ENCODE peak calls at places on chromosomes 3 and 15, in nine cellular contexts. H is fibroblast of lung, Z is OCI-LY7, J is body of pancreas, L is left ventricle myocardium inferior, O is brain microvascular endothelial cell, D is sigmoid colon, W is GM23338, F is colonic mucosa. E is an unnamed sample.

GRCh38 chr15:38817427-38818155 is 253.0 kb upstream of the RASGRP1 start:
- DNase-seq in H (peak; percentile 54), Z (peak; percentile 70), J (peak; percentile 92), L (peak; percentile 80), O (peak; percentile 63), D (peak; percentile 89), W (peak; percentile 86), F (peak; percentile 93), E (peak; percentile 33)

GRCh38 chr15:40964006-40964405 is 10.7 kb downstream of the CHAC1 start:
- DNase-seq in H (no peak), Z (no peak), J (no peak), L (no peak), O (no peak), D (peak; percentile 51), W (no peak), F (no peak), E (no peak)

GRCh38 chr3:149095487-149095886 is 9.2 kb upstream of the HLTF start:
- DNase-seq in H (no peak), Z (peak; percentile 45), J (no peak), L (no peak), O (no peak), D (no peak), W (no peak), F (no peak), E (no peak)

GRCh38 chr3:194833511-194833910 is 147.8 kb downstream of the FAM43A start:
- DNase-seq in H (no peak), Z (no peak), J (no peak), L (no peak), O (no peak), D (no peak), W (no peak), F (no peak), E (no peak)

GRCh38 chr3:60053518-60054265 is 1003.9 kb upstream of the CFAP20DC start:
- DNase-seq in H (peak; percentile 88), Z (no peak), J (no peak), L (no peak), O (peak; percentile 63), D (no peak), W (no peak), F (no peak), E (no peak)

GRCh38 chr15:25783607-25784131 is 79.5 kb downstream of the ATP10A start:
- DNase-seq in H (no peak), Z (peak; percentile 54), J (no peak), L (no peak), O (no peak), D (peak; percentile 54), W (peak; percentile 88), F (no peak), E (no peak)

GRCh38 chr3:192514081-192514753 is 213.1 kb downstream of the FGF12 start:
- DNase-seq in H (peak; percentile 38), Z (no peak), J (peak; percentile 24), L (no peak), O (no peak), D (no peak), W (peak; percentile 90), F (no peak), E (peak; percentile 35)

GRCh38 chr15:78620021-78620838 is 566 bp downstream of the CHRNA3 start:
- DNase-seq in H (peak; percentile 18), Z (no peak), J (no peak), L (no peak), O (no peak), D (no peak), W (peak; percentile 80), F (no peak), E (no peak)

GRCh38 chr3:87025636-87026035 is 34.7 kb upstream of the VGLL3 start:
- DNase-seq in H (no peak), Z (no peak), J (no peak), L (no peak), O (no peak), D (no peak), W (no peak), F (no peak), E (peak; percentile 2)

GRCh38 chr3:155782390-155782953 is 23.6 kb downstream of the C3orf33 start:
- DNase-seq in H (no peak), Z (no peak), J (no peak), L (no peak), O (no peak), D (no peak), W (no peak), F (no peak), E (no peak)

GRCh38 chr3:129934234-129935123 is 40.0 kb upstream of the TRH start:
- DNase-seq in H (no peak), Z (peak; percentile 41), J (peak; percentile 26), L (no peak), O (peak; percentile 15), D (peak; percentile 57), W (peak; percentile 68), F (peak; percentile 32), E (peak; percentile 3)

GRCh38 chr3:152724270-152724669 is 110.7 kb upstream of the P2RY1 start:
- DNase-seq in H (no peak), Z (no peak), J (no peak), L (no peak), O (no peak), D (no peak), W (no peak), F (no peak), E (no peak)

GRCh38 chr15:27683126-27683525 is 416.0 kb downstream of the OCA2 start:
- DNase-seq in H (no peak), Z (no peak), J (no peak), L (no peak), O (no peak), D (no peak), W (no peak), F (no peak), E (no peak)

GRCh38 chr3:180341516-180341915 is 260.4 kb upstream of the TTC14 start:
- DNase-seq in H (no peak), Z (no peak), J (no peak), L (no peak), O (no peak), D (no peak), W (no peak), F (no peak), E (no peak)

GRCh38 chr3:139677341-139678155 is at the start of gene NMNAT3:
- DNase-seq in H (peak; percentile 56), Z (peak; percentile 57), J (peak; percentile 96), L (peak; percentile 87), O (peak; percentile 32), D (peak; percentile 90), W (peak; percentile 98), F (peak; percentile 96), E (peak; percentile 20)

GRCh38 chr3:139674585-139675260 is 3.0 kb downstream of the NMNAT3 start:
- DNase-seq in H (peak; percentile 20), Z (no peak), J (no peak), L (no peak), O (no peak), D (no peak), W (no peak), F (no peak), E (no peak)

GRCh38 chr3:139679218-139679617 is 1.4 kb upstream of the NMNAT3 start:
- DNase-seq in H (no peak), Z (no peak), J (no peak), L (no peak), O (no peak), D (no peak), W (no peak), F (no peak), E (no peak)

GRCh38 chr3:139675327-139675726 is 2.4 kb downstream of the NMNAT3 start:
- DNase-seq in H (no peak), Z (no peak), J (no peak), L (no peak), O (no peak), D (no peak), W (peak; percentile 61), F (no peak), E (no peak)

GRCh38 chr3:139676634-139677197 is 1.1 kb downstream of the NMNAT3 start:
- DNase-seq in H (no peak), Z (no peak), J (no peak), L (no peak), O (no peak), D (no peak), W (no peak), F (no peak), E (no peak)
- H3K4me3 ChIP-seq in H (no peak overlapping the region), Z (no peak overlapping the region), J (peak overlapping the region; percentile 74), L (peak overlapping the region; percentile 77), O (no peak overlapping the region), D (peak overlapping the region; percentile 72), W (peak overlapping the region; percentile 88), F (peak overlapping the region; percentile 89), E (no peak overlapping the region)

GRCh38 chr3:142211034-142211433 is 14.4 kb downstream of the GK5 start:
- DNase-seq in H (no peak), Z (peak; percentile 80), J (no peak), L (no peak), O (no peak), D (no peak), W (peak; percentile 77), F (no peak), E (no peak)
- TF ChIP-seq CTCF in H (no peak), Z (peak; percentile 87), J (no peak), L (peak; percentile 46), O (peak; percentile 49), D (no peak), W (peak; percentile 86), F (no peak), E (peak; percentile 46)

GRCh38 chr3:171286580-171287249 is 173.5 kb downstream of the TNIK start:
- DNase-seq in H (peak; percentile 47), Z (no peak), J (no peak), L (no peak), O (no peak), D (no peak), W (no peak), F (no peak), E (no peak)

GRCh38 chr3:171284308-171285075 is 175.7 kb downstream of the TNIK start:
- DNase-seq in H (peak; percentile 98), Z (no peak), J (peak; percentile 20), L (no peak), O (peak; percentile 96), D (peak; percentile 79), W (no peak), F (peak; percentile 24), E (peak; percentile 96)

GRCh38 chr3:171282041-171282440 is 178.2 kb downstream of the TNIK start:
- DNase-seq in H (peak; percentile 89), Z (no peak), J (no peak), L (no peak), O (peak; percentile 75), D (no peak), W (no peak), F (peak; percentile 21), E (peak; percentile 55)

GRCh38 chr3:171283248-171284222 is 176.7 kb downstream of the TNIK start:
- DNase-seq in H (no peak), Z (no peak), J (no peak), L (peak; percentile 25), O (no peak), D (peak; percentile 74), W (no peak), F (no peak), E (no peak)

DNA sequence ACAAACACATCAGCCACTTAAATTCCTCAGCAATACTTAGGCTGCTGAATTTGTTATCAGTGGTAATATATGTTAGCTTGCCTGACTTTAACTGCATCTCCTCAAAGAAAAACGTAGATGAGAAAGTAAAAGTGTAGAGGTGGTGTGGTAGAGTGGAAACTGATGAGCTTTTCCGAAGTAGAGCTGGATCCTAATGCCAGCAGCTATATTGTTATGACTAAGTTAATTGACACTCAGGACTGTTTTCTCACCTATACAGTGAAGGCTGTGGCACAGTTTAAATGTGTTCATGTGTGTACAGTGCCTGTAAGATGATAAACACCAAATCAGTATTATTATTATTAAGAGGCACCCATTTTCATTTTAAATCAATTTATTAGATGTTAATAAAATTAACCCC is 174.9 kb downstream of the TNIK start:
- DNase-seq in H (peak; percentile 36), Z (no peak), J (no peak), L (no peak), O (no peak), D (no peak), W (no peak), F (no peak), E (no peak)
- H3K4me3 ChIP-seq in H (no peak overlapping the region), Z (no peak overlapping the region), J (no peak overlapping the region), L (no peak overlapping the region), O (no peak overlapping the region), D (no peak overlapping the region), W (no peak overlapping the region), F (no peak overlapping the region), E (no peak overlapping the region)

GRCh38 chr3:134976948-134977347 is 181.9 kb downstream of the EPHB1 start:
- DNase-seq in H (no peak), Z (no peak), J (no peak), L (no peak), O (no peak), D (no peak), W (no peak), F (no peak), E (no peak)
- TF ChIP-seq CTCF in H (no peak), Z (no peak), J (no peak), L (no peak), O (no peak), D (no peak), W (peak; percentile 38), F (no peak), E (no peak)